ENCODE peak calls at places on chromosomes 11 and 22, in six cellular contexts. One of them, this sample, is unnamed.

GRCh38 chr22:49867303-49868250 is 13.9 kb downstream of the ZBED4 start:
- DNase-seq in heart right ventricle: no peak
- DNase-seq in cardiac muscle cell: no peak
- DNase-seq in Caco-2: no peak
- DNase-seq in psoas muscle: no peak
- DNase-seq in left ventricle myocardium inferior: no peak
- DNase-seq in this sample: no peak

GRCh38 chr11:93791493-93791892 is 7.4 kb downstream of the MED17 start:
- DNase-seq in heart right ventricle: no peak
- DNase-seq in cardiac muscle cell: peak
- DNase-seq in Caco-2: no peak
- DNase-seq in psoas muscle: no peak
- DNase-seq in left ventricle myocardium inferior: no peak
- DNase-seq in this sample: no peak

GRCh38 chr11:93370260-93370659 is 39.7 kb downstream of the DEUP1 start:
- DNase-seq in heart right ventricle: no peak
- DNase-seq in cardiac muscle cell: no peak
- DNase-seq in Caco-2: no peak
- DNase-seq in psoas muscle: no peak
- DNase-seq in left ventricle myocardium inferior: no peak
- DNase-seq in this sample: no peak

GRCh38 chr11:110951609-110952008 is 239.4 kb upstream of the ARHGAP20 start:
- DNase-seq in heart right ventricle: no peak
- DNase-seq in cardiac muscle cell: no peak
- DNase-seq in Caco-2: no peak
- DNase-seq in psoas muscle: no peak
- DNase-seq in left ventricle myocardium inferior: no peak
- DNase-seq in this sample: no peak

GRCh38 chr22:36086170-36086490 is 57.5 kb upstream of the RBFOX2 start:
- DNase-seq in heart right ventricle: no peak
- DNase-seq in cardiac muscle cell: no peak
- DNase-seq in Caco-2: peak
- DNase-seq in psoas muscle: no peak
- DNase-seq in left ventricle myocardium inferior: no peak
- DNase-seq in this sample: no peak

GRCh38 chr11:100785148-100785983 is 98.3 kb downstream of the ARHGAP42 start:
- DNase-seq in heart right ventricle: peak
- DNase-seq in cardiac muscle cell: peak
- DNase-seq in Caco-2: no peak
- DNase-seq in psoas muscle: no peak
- DNase-seq in left ventricle myocardium inferior: peak
- DNase-seq in this sample: no peak

GRCh38 chr11:12770435-12770834 is 96.2 kb downstream of the TEAD1 start:
- DNase-seq in heart right ventricle: no peak
- DNase-seq in cardiac muscle cell: no peak
- DNase-seq in Caco-2: no peak
- DNase-seq in psoas muscle: no peak
- DNase-seq in left ventricle myocardium inferior: no peak
- DNase-seq in this sample: no peak

GRCh38 chr11:64854534-64855502 is 10.4 kb upstream of the CDC42BPG start:
- DNase-seq in heart right ventricle: peak
- DNase-seq in cardiac muscle cell: peak
- DNase-seq in Caco-2: peak
- DNase-seq in psoas muscle: peak
- DNase-seq in left ventricle myocardium inferior: peak
- DNase-seq in this sample: peak

GRCh38 chr11:104198576-104198975 is 34.6 kb upstream of the PDGFD start:
- DNase-seq in heart right ventricle: no peak
- DNase-seq in cardiac muscle cell: peak
- DNase-seq in Caco-2: no peak
- DNase-seq in psoas muscle: no peak
- DNase-seq in left ventricle myocardium inferior: no peak
- DNase-seq in this sample: no peak

GRCh38 chr11:81987829-81988472 is 745.7 kb downstream of the FAM181B start:
- DNase-seq in heart right ventricle: no peak
- DNase-seq in cardiac muscle cell: peak
- DNase-seq in Caco-2: no peak
- DNase-seq in psoas muscle: no peak
- DNase-seq in left ventricle myocardium inferior: no peak
- DNase-seq in this sample: peak

GRCh38 chr11:67406969-67407699 is 3.3 kb downstream of the TBC1D10C start:
- DNase-seq in heart right ventricle: no peak
- DNase-seq in cardiac muscle cell: no peak
- DNase-seq in Caco-2: no peak
- DNase-seq in psoas muscle: no peak
- DNase-seq in left ventricle myocardium inferior: no peak
- DNase-seq in this sample: no peak

GRCh38 chr11:46345131-46345597 is 2.1 kb upstream of the DGKZ start:
- DNase-seq in heart right ventricle: peak
- DNase-seq in cardiac muscle cell: no peak
- DNase-seq in Caco-2: no peak
- DNase-seq in psoas muscle: no peak
- DNase-seq in left ventricle myocardium inferior: peak
- DNase-seq in this sample: no peak
- TF ChIP-seq CTCF in heart right ventricle: no peak
- TF ChIP-seq CTCF in cardiac muscle cell: no peak
- TF ChIP-seq CTCF in Caco-2: no peak
- TF ChIP-seq CTCF in psoas muscle: no peak
- TF ChIP-seq CTCF in left ventricle myocardium inferior: peak
- TF ChIP-seq CTCF in this sample: no peak

DNA sequence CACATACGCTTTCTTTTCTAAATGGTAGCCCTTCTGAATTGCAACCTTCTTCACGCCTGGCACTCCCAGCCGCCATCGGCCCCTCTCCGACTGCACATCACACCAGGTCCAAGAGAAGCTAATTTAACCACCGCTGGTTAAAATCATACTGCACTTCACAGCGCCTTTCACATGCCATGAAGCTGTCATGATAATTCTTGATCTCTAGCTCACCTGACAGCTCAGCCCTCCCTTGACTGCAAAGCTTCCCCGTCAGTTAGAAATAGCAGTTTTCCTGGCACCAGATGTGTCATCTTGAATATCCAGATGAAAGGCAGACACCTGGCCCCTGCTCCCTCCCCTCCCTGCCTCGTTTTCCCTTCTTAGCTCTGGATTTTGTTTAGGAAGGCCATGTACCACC is 101.4 kb downstream of the ARL14EP start:
- DNase-seq in heart right ventricle: no peak
- DNase-seq in cardiac muscle cell: no peak
- DNase-seq in Caco-2: no peak
- DNase-seq in psoas muscle: no peak
- DNase-seq in left ventricle myocardium inferior: peak
- DNase-seq in this sample: no peak
- TF ChIP-seq CTCF in heart right ventricle: no peak
- TF ChIP-seq CTCF in cardiac muscle cell: no peak
- TF ChIP-seq CTCF in Caco-2: no peak
- TF ChIP-seq CTCF in psoas muscle: no peak
- TF ChIP-seq CTCF in left ventricle myocardium inferior: no peak
- TF ChIP-seq CTCF in this sample: no peak

DNA sequence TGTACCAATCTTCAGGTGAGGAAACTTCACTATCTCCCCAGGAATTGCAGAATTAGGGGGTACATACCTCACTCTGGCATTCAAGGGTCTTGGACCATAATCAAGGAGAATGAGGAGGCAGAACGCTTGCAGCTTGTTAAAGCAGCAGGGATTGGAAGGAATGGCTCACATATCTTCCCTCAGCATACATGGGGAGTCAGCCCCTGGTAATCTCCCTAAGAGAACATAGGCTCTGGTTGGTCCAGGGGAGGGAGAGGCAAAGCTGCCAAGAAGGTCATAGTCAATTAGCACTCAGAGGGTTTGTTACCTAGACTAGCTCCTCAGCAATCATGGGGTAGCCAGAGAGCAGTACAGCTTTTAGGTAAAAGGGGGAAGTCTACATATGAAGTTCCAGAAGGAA is 256.8 kb downstream of the INSC start:
- DNase-seq in heart right ventricle: no peak
- DNase-seq in cardiac muscle cell: no peak
- DNase-seq in Caco-2: no peak
- DNase-seq in psoas muscle: no peak
- DNase-seq in left ventricle myocardium inferior: no peak
- DNase-seq in this sample: no peak
- TF ChIP-seq CTCF in heart right ventricle: no peak
- TF ChIP-seq CTCF in cardiac muscle cell: no peak
- TF ChIP-seq CTCF in Caco-2: no peak
- TF ChIP-seq CTCF in psoas muscle: no peak
- TF ChIP-seq CTCF in left ventricle myocardium inferior: no peak
- TF ChIP-seq CTCF in this sample: no peak

GRCh38 chr22:22802346-22802970 is 85.2 kb upstream of the IGLL5 start:
- DNase-seq in heart right ventricle: no peak
- DNase-seq in cardiac muscle cell: peak
- DNase-seq in Caco-2: no peak
- DNase-seq in psoas muscle: no peak
- DNase-seq in left ventricle myocardium inferior: no peak
- DNase-seq in this sample: no peak
- TF ChIP-seq CTCF in heart right ventricle: peak
- TF ChIP-seq CTCF in cardiac muscle cell: peak
- TF ChIP-seq CTCF in Caco-2: no peak
- TF ChIP-seq CTCF in psoas muscle: no peak
- TF ChIP-seq CTCF in left ventricle myocardium inferior: peak
- TF ChIP-seq CTCF in this sample: no peak

DNA sequence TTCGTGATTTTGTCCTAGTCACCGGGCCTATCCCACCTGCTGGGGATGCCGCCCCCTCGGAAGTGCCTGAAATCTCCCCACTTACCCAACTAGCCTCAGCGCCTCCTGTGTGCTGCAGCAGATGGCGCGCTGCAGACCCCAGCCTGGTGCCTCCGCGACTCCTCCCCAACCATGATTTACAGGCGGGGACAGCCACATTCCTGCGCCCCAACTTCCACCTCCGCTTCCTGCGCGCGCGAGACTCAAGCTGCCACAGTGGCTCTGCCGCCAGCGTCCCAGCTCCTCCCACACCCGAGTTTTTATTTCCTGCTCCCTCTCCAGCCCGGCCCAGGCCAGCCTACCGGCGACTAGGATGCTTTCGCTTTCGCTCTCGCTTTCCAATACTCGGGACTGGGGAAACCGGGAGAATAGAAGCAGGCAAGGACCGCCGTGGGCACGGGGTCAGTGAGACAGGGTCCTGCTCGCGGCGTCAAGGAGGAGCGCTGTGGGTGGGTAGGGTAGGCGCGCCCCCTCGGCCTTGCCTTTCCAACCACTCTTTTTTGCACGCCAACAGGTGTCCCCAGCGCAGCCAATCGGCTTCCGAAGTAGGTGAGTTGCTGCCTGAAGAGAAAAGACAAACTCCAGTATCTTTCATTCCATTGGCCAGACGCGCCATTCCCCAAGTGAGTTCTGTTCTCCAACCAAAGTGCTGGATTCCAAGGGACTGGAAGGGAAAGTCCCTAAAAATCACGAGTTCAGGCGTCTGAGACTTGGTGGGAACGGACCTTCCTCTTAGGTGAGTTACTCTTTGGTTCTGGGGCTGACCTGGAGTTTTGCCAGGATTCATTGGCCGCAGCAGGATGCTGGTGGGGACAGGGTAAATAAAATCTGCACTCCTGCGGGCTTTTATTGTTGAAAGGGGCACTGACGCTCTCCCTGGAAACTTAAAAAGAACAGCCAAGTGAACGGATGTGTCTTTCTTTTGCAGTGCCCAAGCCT is at the start of gene FAM111A:
- DNase-seq in heart right ventricle: peak
- DNase-seq in cardiac muscle cell: peak
- DNase-seq in Caco-2: peak
- DNase-seq in psoas muscle: peak
- DNase-seq in left ventricle myocardium inferior: peak
- DNase-seq in this sample: peak
- TF ChIP-seq CTCF in heart right ventricle: peak
- TF ChIP-seq CTCF in cardiac muscle cell: peak
- TF ChIP-seq CTCF in Caco-2: no peak
- TF ChIP-seq CTCF in psoas muscle: no peak
- TF ChIP-seq CTCF in left ventricle myocardium inferior: peak
- TF ChIP-seq CTCF in this sample: peak

DNA sequence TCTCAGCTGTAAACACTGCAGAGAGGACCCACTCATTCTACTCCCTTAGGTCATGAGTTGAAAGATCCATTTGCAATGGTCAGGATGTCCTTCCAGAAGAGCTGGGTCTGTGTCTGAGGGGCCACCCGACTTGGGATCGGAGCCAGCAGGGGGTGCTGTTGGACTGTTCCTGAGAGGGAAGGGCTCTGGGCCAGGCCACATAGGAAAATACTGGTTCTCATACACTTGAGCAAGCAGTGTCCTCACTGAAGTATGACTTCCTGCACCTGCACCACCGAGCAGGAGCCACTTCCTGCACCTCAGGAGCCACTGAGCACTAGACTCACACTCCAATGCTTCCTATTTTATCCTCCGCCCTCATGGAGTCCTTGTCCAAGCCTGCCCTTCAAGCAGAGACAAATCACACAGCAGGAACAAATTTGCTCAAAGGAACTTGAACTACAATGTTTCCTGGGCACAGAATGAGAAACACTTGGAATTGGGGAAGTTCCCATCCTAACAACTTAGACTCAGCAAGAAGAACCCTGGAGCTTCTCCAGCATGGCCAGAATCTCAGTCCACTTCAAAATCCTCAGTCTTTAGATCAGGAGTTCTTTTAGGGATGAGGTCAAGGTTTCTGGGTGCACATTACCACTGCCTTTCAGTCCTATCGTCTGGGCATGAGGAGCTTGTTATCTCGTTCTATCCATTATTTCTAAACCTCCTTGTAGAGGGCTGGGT is 36.6 kb upstream of the VPREB1 start:
- DNase-seq in heart right ventricle: peak
- DNase-seq in cardiac muscle cell: peak
- DNase-seq in Caco-2: peak
- DNase-seq in psoas muscle: peak
- DNase-seq in left ventricle myocardium inferior: peak
- DNase-seq in this sample: peak
- TF ChIP-seq CTCF in heart right ventricle: peak
- TF ChIP-seq CTCF in cardiac muscle cell: peak
- TF ChIP-seq CTCF in Caco-2: peak
- TF ChIP-seq CTCF in psoas muscle: peak
- TF ChIP-seq CTCF in left ventricle myocardium inferior: peak
- TF ChIP-seq CTCF in this sample: peak

DNA sequence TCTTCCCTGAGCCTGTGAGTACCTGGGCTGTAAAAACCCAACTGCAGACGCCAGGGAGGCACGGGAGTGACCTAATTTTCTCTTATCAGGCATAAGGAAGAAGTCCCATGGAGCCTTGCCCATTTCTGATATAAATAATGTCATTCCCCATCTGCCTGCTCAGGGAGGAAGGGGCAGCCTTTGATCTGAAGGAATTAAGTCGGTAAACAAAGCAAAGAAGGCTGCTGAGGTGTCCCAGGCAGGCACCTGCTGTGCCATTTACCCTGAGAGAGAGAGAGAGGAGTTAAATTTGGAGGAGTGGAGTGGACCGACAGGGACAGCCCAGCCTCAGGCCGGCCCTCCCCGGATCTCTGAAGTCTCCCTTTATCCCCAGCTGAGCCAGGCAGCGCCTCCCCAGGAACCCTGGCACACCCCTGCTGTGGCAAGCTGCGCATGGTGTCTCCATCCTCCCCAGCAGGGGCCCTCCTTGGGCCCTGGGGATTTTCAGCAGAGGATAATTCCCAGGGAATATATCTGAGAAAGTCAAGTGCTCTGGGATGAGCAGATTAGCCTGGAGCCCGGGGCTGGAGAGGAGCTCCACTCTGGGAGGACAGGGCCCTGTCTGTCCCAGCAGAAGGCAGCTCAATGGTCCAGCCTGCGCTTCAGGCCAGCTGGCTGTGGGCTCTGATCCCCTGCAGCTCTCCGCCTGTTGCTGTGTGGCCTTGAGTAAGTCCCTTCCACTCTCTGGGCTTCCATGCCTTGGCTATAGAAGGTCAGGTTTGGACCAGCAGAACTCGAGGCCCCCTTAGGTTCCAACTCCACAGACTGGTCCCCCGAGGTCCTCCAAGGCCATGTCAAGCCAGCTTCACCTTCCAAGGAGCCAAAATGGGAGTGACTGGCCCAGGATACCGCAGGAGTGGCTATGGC is 17.5 kb upstream of the CABP7 start:
- DNase-seq in heart right ventricle: no peak
- DNase-seq in cardiac muscle cell: no peak
- DNase-seq in Caco-2: no peak
- DNase-seq in psoas muscle: no peak
- DNase-seq in left ventricle myocardium inferior: no peak
- DNase-seq in this sample: no peak
- TF ChIP-seq CTCF in heart right ventricle: no peak
- TF ChIP-seq CTCF in cardiac muscle cell: no peak
- TF ChIP-seq CTCF in Caco-2: no peak
- TF ChIP-seq CTCF in psoas muscle: no peak
- TF ChIP-seq CTCF in left ventricle myocardium inferior: no peak
- TF ChIP-seq CTCF in this sample: no peak

This sample was measured in right atrium auricular region.